ENCODE peak calls at places on chromosomes 6 and 20, in five cellular contexts. L is naive thymus-derived CD4-positive, alpha-beta T cell; Z is K562; F is aorta; X is GM23248. P is an unnamed sample. For H3K4me1, the result is how much of the 10 kb centered on the place peaks cover.

GRCh38 chr20:62141397-62142251 is 1.6 kb downstream of the PSMA7 start:
- DNase-seq in L (peak), Z (peak), F (no peak), X (peak), P (peak)

GRCh38 chr20:33407251-33407650 is 5.9 kb upstream of the CDK5RAP1 start:
- DNase-seq in L (no peak), Z (no peak), F (no peak), X (peak), P (no peak)

GRCh38 chr6:153092082-153093013 is 38.7 kb downstream of the RGS17 start:
- DNase-seq in L (no peak), Z (no peak), F (no peak), X (peak), P (no peak)

GRCh38 chr6:111936718-111937117 is 63.5 kb upstream of the FYN start:
- DNase-seq in L (no peak), Z (no peak), F (no peak), X (no peak), P (no peak)

GRCh38 chr20:7912551-7912950 is 27.7 kb downstream of the HAO1 start:
- DNase-seq in L (no peak), Z (no peak), F (no peak), X (no peak), P (no peak)

GRCh38 chr20:43893930-43894329 is 20.7 kb upstream of the TOX2 start:
- DNase-seq in L (no peak), Z (no peak), F (no peak), X (peak), P (no peak)

GRCh38 chr20:18176318-18176785 is 38.7 kb downstream of the KAT14 start:
- DNase-seq in L (no peak), Z (peak), F (no peak), X (no peak), P (no peak)

GRCh38 chr6:15158821-15159619 is 86.8 kb upstream of the JARID2 start:
- DNase-seq in L (no peak), Z (no peak), F (no peak), X (no peak), P (no peak)

GRCh38 chr6:111482236-111482958 is 621 bp downstream of the REV3L start:
- DNase-seq in L (peak), Z (peak), F (peak), X (peak), P (peak)

GRCh38 chr20:37529968-37530600 is 2.4 kb upstream of the BLCAP start:
- DNase-seq in L (no peak), Z (no peak), F (no peak), X (no peak), P (no peak)

GRCh38 chr20:45254867-45255266 is 503 bp upstream of the SLPI start:
- DNase-seq in L (no peak), Z (no peak), F (no peak), X (peak), P (no peak)

GRCh38 chr6:51675551-51676275 is 411.7 kb downstream of the PKHD1 start:
- DNase-seq in L (no peak), Z (no peak), F (no peak), X (no peak), P (no peak)

GRCh38 chr20:41407617-41408016 is 41.0 kb upstream of the EMILIN3 start:
- DNase-seq in L (no peak), Z (peak), F (no peak), X (no peak), P (no peak)

GRCh38 chr20:63151554-63152321 is 64.2 kb downstream of the YTHDF1 start:
- DNase-seq in L (no peak), Z (no peak), F (peak), X (peak), P (no peak)

GRCh38 chr6:157982297-157982579 is 575 bp downstream of the SYNJ2 start:
- DNase-seq in L (peak), Z (peak), F (no peak), X (peak), P (no peak)

GRCh38 chr20:58995461-58996225 is 11.4 kb downstream of the CTSZ start:
- DNase-seq in L (no peak), Z (no peak), F (no peak), X (no peak), P (no peak)

GRCh38 chr20:37749620-37750403 is 56.0 kb downstream of the CTNNBL1 start:
- DNase-seq in L (no peak), Z (no peak), F (no peak), X (no peak), P (no peak)

GRCh38 chr20:63547484-63548480 is at the start of gene SRMS:
- DNase-seq in L (no peak), Z (no peak), F (no peak), X (no peak), P (no peak)

GRCh38 chr20:57380081-57380750 is 11.0 kb upstream of the RBM38 start:
- DNase-seq in L (no peak), Z (no peak), F (no peak), X (no peak), P (no peak)

GRCh38 chr20:32999603-33000250 is 4.5 kb downstream of the SUN5 start:
- DNase-seq in L (no peak), Z (no peak), F (no peak), X (peak), P (no peak)

GRCh38 chr20:34574426-34574825 is 15.9 kb downstream of the MAP1LC3A start:
- DNase-seq in L (no peak), Z (no peak), F (no peak), X (no peak), P (no peak)

GRCh38 chr6:116465246-116465645 is 4.1 kb downstream of the CALHM6 start:
- DNase-seq in L (no peak), Z (no peak), F (peak), X (no peak), P (no peak)

GRCh38 chr6:114747995-114748625 is 405.3 kb upstream of the HS3ST5 start:
- DNase-seq in L (no peak), Z (peak), F (no peak), X (peak), P (no peak)

GRCh38 chr20:48384147-48384818 is 443.5 kb downstream of the PREX1 start:
- DNase-seq in L (no peak), Z (peak), F (no peak), X (peak), P (no peak)

GRCh38 chr6:134138226-134138975 is 86.0 kb upstream of the SLC2A12 start:
- DNase-seq in L (no peak), Z (no peak), F (no peak), X (peak), P (no peak)

GRCh38 chr6:127582777-127583462 is 5.9 kb downstream of the C6orf58 start:
- DNase-seq in L (no peak), Z (no peak), F (no peak), X (peak), P (no peak)

GRCh38 chr6:14068133-14068532 is 49.4 kb upstream of the CD83 start:
- DNase-seq in L (no peak), Z (no peak), F (no peak), X (peak), P (no peak)

GRCh38 chr6:57021086-57021720 is 25.3 kb upstream of the KIAA1586 start:
- DNase-seq in L (no peak), Z (peak), F (no peak), X (peak), P (no peak)

GRCh38 chr6:4776967-4777925 is 1.0 kb downstream of the CDYL start:
- DNase-seq in L (peak), Z (peak), F (peak), X (peak), P (peak)

GRCh38 chr20:11935212-11935611 is 17.5 kb downstream of the BTBD3 start:
- DNase-seq in L (no peak), Z (no peak), F (no peak), X (no peak), P (no peak)

GRCh38 chr6:108453601-108454157 is 107.0 kb upstream of the FOXO3 start:
- DNase-seq in L (no peak), Z (no peak), F (no peak), X (peak), P (no peak)

GRCh38 chr6:25472314-25472713 is 179.7 kb upstream of the SCGN start:
- DNase-seq in L (no peak), Z (no peak), F (no peak), X (peak), P (no peak)

GRCh38 chr6:131914967-131915751 is 36.0 kb downstream of the CCN2 start:
- DNase-seq in L (peak), Z (peak), F (peak), X (peak), P (peak)

GRCh38 chr6:56475736-56476457 is 166.8 kb downstream of the DST start:
- DNase-seq in L (no peak), Z (peak), F (no peak), X (no peak), P (no peak)

GRCh38 chr20:11777861-11778570 is 139.7 kb upstream of the BTBD3 start:
- DNase-seq in L (no peak), Z (no peak), F (no peak), X (peak), P (no peak)

DNA sequence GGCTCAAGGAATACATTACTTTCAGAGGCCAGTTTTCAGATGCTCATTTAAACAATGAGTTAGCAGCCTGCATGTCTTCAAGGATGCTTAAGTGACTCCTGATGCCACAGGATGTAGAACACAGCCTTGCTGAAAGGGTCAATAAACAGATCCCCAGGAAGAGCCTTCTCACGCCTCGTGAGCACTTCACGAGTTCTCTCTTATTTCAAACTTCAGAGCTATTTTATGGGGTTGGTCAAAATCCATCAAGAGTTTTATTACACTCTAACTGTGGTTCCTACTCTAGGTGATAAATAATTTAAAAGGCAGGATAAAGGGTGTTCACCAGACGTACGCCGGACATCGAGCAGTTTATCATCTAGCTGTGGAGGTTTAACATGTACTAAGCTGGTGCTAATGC is 193.9 kb downstream of the SMOC2 start:
- DNase-seq in L (no peak), Z (no peak), F (no peak), X (no peak), P (no peak)
- H3K4me1 ChIP-seq in L (under half), Z (under half), F (under half), X (under half), P (under half)

DNA sequence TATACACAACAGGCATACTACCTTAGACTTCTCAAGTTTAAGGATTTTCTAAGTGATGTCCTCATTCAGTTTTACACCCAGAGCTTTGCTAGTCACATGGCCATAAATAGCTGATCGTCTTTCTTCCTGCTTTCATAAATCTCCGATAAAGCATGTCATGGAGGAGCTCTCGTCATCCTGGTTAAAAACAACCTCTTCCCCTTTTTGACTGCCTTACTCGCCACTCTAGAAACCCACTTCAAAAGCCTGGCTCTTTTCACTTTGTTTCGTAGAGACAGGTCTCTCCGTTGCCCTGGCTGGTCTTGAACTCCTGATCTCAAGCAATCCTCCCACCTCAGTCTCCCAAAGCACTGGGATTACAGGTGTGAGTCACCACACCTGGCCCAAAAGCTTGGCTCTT is 67.0 kb upstream of the SMIM29 start:
- DNase-seq in L (no peak), Z (peak), F (no peak), X (no peak), P (no peak)
- H3K4me1 ChIP-seq in L (under half), Z (under half), F (under half), X (under half), P (under half)

DNA sequence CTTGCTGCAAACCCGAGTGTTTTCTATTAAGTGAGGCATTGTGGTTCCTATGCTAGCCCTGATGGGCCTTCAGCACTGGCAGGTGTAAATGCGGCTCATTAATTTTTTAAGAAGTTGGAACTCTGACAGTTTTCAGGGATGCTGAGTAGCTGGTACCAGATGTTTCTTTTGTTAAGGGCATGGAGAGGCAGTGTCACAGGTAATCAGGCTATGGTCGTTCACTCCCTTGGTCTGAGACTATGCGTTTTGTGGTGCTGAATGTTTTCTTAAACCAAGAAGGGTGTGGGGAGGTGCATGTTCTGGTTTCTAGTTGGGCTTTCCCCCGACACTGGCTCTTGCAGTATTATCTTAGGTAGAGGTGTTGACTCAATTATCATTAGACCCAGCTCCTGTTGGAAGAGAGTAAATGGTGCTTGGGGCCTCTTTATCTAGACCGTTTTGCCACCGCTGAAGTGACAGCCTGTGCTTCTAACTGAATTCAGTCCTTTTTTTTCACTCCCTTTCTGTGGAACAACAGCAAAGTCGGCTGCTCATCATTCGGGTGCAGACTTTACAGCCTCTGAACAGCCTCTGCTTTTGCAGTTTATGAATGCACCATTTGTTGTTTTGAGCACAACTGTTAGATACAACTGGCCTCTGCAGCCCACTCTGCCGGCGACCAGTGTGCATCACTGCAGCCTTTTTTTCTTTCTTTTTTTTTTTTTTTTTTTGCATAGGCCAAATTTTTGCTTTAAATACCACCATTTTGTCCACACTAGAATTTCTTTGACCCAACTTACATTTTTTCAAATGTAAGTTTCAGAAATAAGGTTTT is 35.6 kb downstream of the RREB1 start:
- DNase-seq in L (peak), Z (peak), F (no peak), X (peak), P (no peak)
- H3K4me1 ChIP-seq in L (under half), Z (half or more), F (under half), X (half or more), P (half or more)

GRCh38 chr6:81754906-81755305 is 2.4 kb upstream of the TENT5A start:
- DNase-seq in L (no peak), Z (no peak), F (no peak), X (no peak), P (no peak)

GRCh38 chr6:81753709-81754678 is 1.5 kb upstream of the TENT5A start:
- DNase-seq in L (peak), Z (peak), F (peak), X (peak), P (peak)

GRCh38 chr6:81758221-81758620 is 5.7 kb upstream of the TENT5A start:
- DNase-seq in L (no peak), Z (no peak), F (no peak), X (no peak), P (no peak)

GRCh38 chr6:81755536-81755935 is 3.1 kb upstream of the TENT5A start:
- DNase-seq in L (no peak), Z (no peak), F (no peak), X (no peak), P (no peak)

DNA sequence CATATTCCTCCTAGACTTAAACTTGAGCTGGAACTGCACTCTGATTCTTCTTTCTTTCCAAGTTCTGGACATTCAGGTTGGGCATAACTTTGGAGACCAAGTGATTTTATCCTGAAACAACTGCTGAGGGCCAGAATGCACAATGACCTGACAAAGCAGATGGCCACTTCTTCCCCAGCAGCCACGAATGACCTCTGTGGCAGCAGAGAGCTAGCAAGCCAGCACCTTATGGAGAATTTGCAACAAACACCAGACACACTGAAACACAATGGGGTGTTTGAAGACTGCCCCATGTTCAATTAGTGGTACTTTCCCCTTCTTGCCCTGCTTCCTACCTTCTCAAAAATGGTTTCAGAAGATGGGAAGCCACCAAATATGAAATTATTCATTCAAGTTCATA is 4.2 kb upstream of the TENT5A start:
- DNase-seq in L (no peak), Z (no peak), F (no peak), X (no peak), P (no peak)
- H3K4me1 ChIP-seq in L (under half), Z (under half), F (under half), X (under half), P (under half)

DNA sequence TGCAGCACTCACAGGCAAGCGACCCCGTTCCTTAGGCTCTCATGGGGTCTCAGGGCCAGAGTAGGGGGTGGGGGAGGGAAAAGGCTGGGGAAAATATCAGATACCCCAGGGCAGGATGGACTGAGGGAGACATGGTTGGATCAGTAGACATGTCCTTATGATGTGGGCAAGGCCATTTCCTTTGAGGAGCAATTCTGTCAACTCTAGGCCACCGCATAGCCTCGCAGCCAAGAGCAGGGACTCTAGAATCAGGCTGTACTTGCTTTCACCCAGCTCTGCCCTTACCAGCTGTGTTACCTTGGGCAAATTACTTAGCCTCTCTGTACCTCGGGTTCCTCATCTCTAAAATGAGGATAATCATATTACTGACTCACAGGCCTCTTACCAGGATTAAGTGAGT is 2.2 kb upstream of the MAPK13 start:
- DNase-seq in L (no peak), Z (no peak), F (no peak), X (no peak), P (no peak)
- H3K4me1 ChIP-seq in L (under half), Z (under half), F (under half), X (under half), P (half or more)

GRCh38 chr6:1227935-1228753 is 83.8 kb upstream of the FOXQ1 start:
- DNase-seq in L (no peak), Z (no peak), F (no peak), X (no peak), P (no peak)

GRCh38 chr6:1228754-1229191 is 83.1 kb upstream of the FOXQ1 start:
- DNase-seq in L (no peak), Z (no peak), F (no peak), X (no peak), P (no peak)

GRCh38 chr6:1229808-1230207 is 82.1 kb upstream of the FOXQ1 start:
- DNase-seq in L (no peak), Z (no peak), F (no peak), X (no peak), P (no peak)

GRCh38 chr6:1230281-1230680 is 81.6 kb upstream of the FOXQ1 start:
- DNase-seq in L (no peak), Z (no peak), F (no peak), X (no peak), P (no peak)

GRCh38 chr6:1229301-1229700 is 82.6 kb upstream of the FOXQ1 start:
- DNase-seq in L (no peak), Z (no peak), F (no peak), X (no peak), P (no peak)
- H3K4me1 ChIP-seq in L (under half), Z (under half), F (under half), X (under half), P (under half)

GRCh38 chr6:75281643-75282042 is 2.9 kb downstream of the TMEM30A start:
- DNase-seq in L (no peak), Z (no peak), F (no peak), X (no peak), P (no peak)
- H3K4me1 ChIP-seq in L (under half), Z (under half), F (under half), X (half or more), P (under half)

GRCh38 chr6:39521826-39522377 is 199.4 kb upstream of the KCNK16 start:
- DNase-seq in L (no peak), Z (no peak), F (no peak), X (no peak), P (no peak)
- H3K4me1 ChIP-seq in L (under half), Z (under half), F (under half), X (under half), P (under half)

P was measured in CD8-positive, alpha-beta T cell.